ENCODE peak calls at places on chromosomes 11 and 22, in ten cellular contexts. A is ovary, G is right lobe of liver, B is gastrocnemius medialis, O is body of pancreas, I is Peyer's patch, J is stomach, M is heart left ventricle, U is IMR-90, V is A549. R is an unnamed sample.

GRCh38 chr22:43126506-43127165 is 16.1 kb downstream of the BIK start:
- DNase-seq in I (peak; percentile 65), O (peak; percentile 43), A (no peak), J (peak; percentile 57), V (peak; percentile 85), G (no peak), M (no peak), U (peak; percentile 85), B (no peak), R (no peak)

GRCh38 chr11:30197869-30198268 is 32.9 kb upstream of the FSHB start:
- DNase-seq in V (no peak), B (no peak), M (no peak), J (no peak), G (no peak), A (no peak), U (no peak), O (no peak), I (no peak), R (no peak)

GRCh38 chr11:35951659-35952058 is 7.8 kb downstream of the LDLRAD3 start:
- DNase-seq in M (no peak), U (no peak), V (no peak), O (no peak), G (no peak), J (no peak), A (no peak), I (no peak), B (peak; percentile 40), R (no peak)

GRCh38 chr11:73325036-73325981 is 17.2 kb downstream of the ARHGEF17 start:
- DNase-seq in U (peak; percentile 56), B (no peak), O (no peak), I (no peak), M (no peak), J (no peak), G (no peak), A (no peak), V (no peak), R (no peak)

GRCh38 chr22:42786606-42787356 is 66.1 kb upstream of the A4GALT start:
- DNase-seq in J (no peak), M (no peak), U (no peak), O (no peak), I (no peak), A (no peak), V (no peak), G (no peak), B (no peak), R (no peak)

GRCh38 chr11:64102005-64102738 is 63.7 kb downstream of the MACROD1 start:
- DNase-seq in O (no peak), V (no peak), J (no peak), M (no peak), U (no peak), B (peak; percentile 71), G (no peak), I (no peak), A (no peak), R (no peak)

GRCh38 chr22:19871023-19871844 is 16.6 kb upstream of the GNB1L start:
- DNase-seq in V (no peak), J (no peak), G (no peak), A (peak; percentile 12), U (no peak), I (peak; percentile 41), O (peak; percentile 10), M (no peak), B (no peak), R (peak; percentile 59)

GRCh38 chr22:49019737-49020136 is 807.9 kb downstream of the BRD1 start:
- DNase-seq in U (no peak), G (no peak), B (no peak), M (peak; percentile 4), J (no peak), V (no peak), I (no peak), O (no peak), A (no peak), R (peak; percentile 34)

GRCh38 chr22:22928666-22929380 is 41.2 kb downstream of the IGLL5 start:
- DNase-seq in U (peak; percentile 16), I (peak; percentile 86), J (peak; percentile 38), G (no peak), M (peak; percentile 61), A (no peak), V (no peak), B (no peak), O (no peak), R (peak; percentile 93)

GRCh38 chr22:30277547-30278344 is 11.1 kb upstream of the OSM start:
- DNase-seq in O (no peak), V (no peak), G (no peak), I (peak; percentile 59), U (peak; percentile 80), A (no peak), M (no peak), J (no peak), B (no peak), R (no peak)

GRCh38 chr22:37804886-37805857 is 2.6 kb upstream of the GCAT start:
- DNase-seq in O (peak; percentile 93), M (peak; percentile 92), I (peak; percentile 91), B (peak; percentile 88), V (peak; percentile 66), A (peak; percentile 94), J (peak; percentile 92), U (peak; percentile 70), G (peak; percentile 93), R (peak; percentile 92)

GRCh38 chr11:133070790-133071189 is 461.5 kb downstream of the OPCML start:
- DNase-seq in I (no peak), J (no peak), M (no peak), A (no peak), U (no peak), G (no peak), O (no peak), B (no peak), V (no peak), R (no peak)

GRCh38 chr11:130886704-130887103 is 29.6 kb downstream of the SNX19 start:
- DNase-seq in V (no peak), J (no peak), G (no peak), A (no peak), I (no peak), O (no peak), U (peak; percentile 20), M (no peak), B (no peak), R (no peak)
- TF ChIP-seq POLR2A in V (no peak), J (no peak), G (no peak), A (no peak), I (no peak), O (no peak), U (no peak), M (no peak), B (no peak), R (no peak)

GRCh38 chr11:1927151-1928037 is 7.9 kb downstream of the TNNT3 start:
- DNase-seq in U (no peak), J (no peak), I (no peak), A (no peak), B (peak; percentile 50), V (no peak), O (no peak), G (no peak), M (peak; percentile 23), R (no peak)
- H3K27ac ChIP-seq in U (no peak overlapping the region), J (no peak overlapping the region), I (no peak overlapping the region), A (no peak overlapping the region), B (peak overlapping the region; percentile 99), V (no peak overlapping the region), O (no peak overlapping the region), G (no peak overlapping the region), M (peak overlapping the region; percentile 66), R (no peak overlapping the region)

DNA sequence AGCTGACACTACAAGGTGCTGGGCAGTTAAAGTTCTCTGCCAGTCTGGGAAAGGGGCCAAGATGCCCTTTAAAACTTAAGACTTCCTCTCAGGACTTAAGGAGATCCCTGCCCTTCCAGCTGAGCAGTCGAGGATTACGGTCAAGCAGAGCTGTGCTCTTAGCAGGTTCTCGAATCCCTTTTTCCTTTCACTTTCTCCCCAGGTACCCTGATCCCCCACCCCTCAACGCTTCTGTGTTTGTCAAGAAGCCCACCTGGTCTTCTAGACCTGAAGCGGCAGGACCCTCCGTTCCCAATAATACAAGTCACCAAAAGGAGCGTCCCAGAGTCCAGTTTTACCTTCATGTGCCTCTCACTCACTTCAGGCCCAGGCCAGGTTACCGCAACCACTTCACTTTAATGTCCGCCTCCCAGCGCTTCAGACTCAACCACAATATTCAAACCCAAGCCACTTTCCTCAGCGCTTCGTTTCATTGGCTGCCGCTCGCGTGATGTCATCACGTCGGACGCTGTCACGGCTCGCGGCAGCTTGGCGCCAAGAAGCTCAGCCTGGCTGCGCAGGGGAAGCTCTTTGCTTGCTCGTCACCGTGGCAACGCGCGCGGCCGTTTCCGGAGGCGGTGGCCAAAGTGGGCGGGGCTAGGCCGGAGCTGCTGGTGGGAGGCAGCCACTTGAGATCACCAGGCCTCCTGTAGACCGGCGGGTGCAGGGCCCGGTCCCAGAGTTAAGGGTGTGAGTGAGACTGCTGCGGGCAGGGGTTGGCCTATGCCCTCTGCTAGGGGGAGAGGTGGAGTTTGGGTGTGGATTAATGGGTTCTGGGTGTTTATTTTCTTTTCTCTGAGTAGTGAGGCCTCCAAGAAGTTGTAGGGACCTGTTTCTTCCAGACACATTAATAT is at the start of the genes KIF18A and METTL15:
- DNase-seq in B (peak; percentile 99), V (peak; percentile 70), J (peak; percentile 100), G (peak; percentile 100), A (peak; percentile 100), I (peak; percentile 100), M (peak; percentile 99), O (peak; percentile 100), U (peak; percentile 99), R (peak; percentile 100)
- TF ChIP-seq POLR2A in B (peak; percentile 38), V (peak; percentile 70), J (no peak), G (peak; percentile 78), A (peak; percentile 71), I (peak; percentile 38), M (peak; percentile 55), O (peak; percentile 94), U (peak; percentile 96), R (peak; percentile 71)

GRCh38 chr22:39207141-39208012 is 37.4 kb downstream of the PDGFB start:
- DNase-seq in B (no peak), M (no peak), I (peak; percentile 45), U (peak; percentile 11), G (no peak), V (no peak), A (no peak), J (peak; percentile 48), O (peak; percentile 92), R (peak; percentile 37)

GRCh38 chr22:39208013-39208680 is 36.6 kb downstream of the PDGFB start:
- DNase-seq in M (no peak), G (no peak), A (no peak), J (no peak), I (peak; percentile 30), V (no peak), O (no peak), B (no peak), U (no peak), R (peak; percentile 69)

GRCh38 chr22:39206491-39206890 is 38.3 kb downstream of the PDGFB start:
- DNase-seq in V (no peak), G (no peak), J (no peak), O (no peak), I (peak; percentile 39), B (no peak), M (no peak), A (no peak), U (no peak), R (peak; percentile 42)

GRCh38 chr22:39205344-39206021 is 39.3 kb downstream of the PDGFB start:
- DNase-seq in J (no peak), B (no peak), U (peak; percentile 78), A (no peak), G (no peak), I (peak; percentile 56), V (peak; percentile 76), O (peak; percentile 67), M (no peak), R (peak; percentile 67)

DNA sequence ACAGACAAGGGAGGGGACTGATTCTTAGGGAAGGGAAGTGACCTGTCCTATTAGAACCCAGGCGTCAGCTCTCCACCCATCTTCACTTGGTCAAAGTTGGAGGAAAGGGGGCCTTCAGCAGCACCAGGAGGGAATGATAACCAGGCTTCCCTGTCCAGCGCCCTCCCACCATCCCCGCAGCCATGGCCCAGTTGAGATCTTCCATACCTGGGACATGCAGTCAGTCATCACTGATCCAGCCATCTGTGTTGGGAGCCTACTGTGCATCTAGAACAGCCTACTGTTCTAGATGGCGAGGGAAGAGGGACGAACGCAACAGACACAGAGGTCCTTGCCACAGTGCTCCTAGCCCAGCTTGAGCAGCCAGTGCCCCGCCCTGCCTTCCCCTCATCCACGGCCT is 40.6 kb downstream of the PDGFB start:
- DNase-seq in B (no peak), A (no peak), O (no peak), V (no peak), I (peak; percentile 13), G (no peak), U (no peak), M (no peak), J (no peak), R (peak; percentile 17)
- H3K27ac ChIP-seq in B (no peak overlapping the region), A (no peak overlapping the region), O (no peak overlapping the region), V (no peak overlapping the region), I (no peak overlapping the region), G (no peak overlapping the region), U (no peak overlapping the region), M (no peak overlapping the region), J (no peak overlapping the region), R (no peak overlapping the region)